ENCODE peak calls at places on chromosomes 11 and 22, in ten cellular contexts. Q is HT1080; B is AG08395; T is Caco-2; E is PC-3; C is NAMALWA; A is thoracic aorta; S is GM20000; I is Calu3; X is effector memory CD8-positive, alpha-beta T cell. D is an unnamed sample.

GRCh38 chr22:30235687-30236170 is 10.8 kb downstream of the LIF start:
- DNase-seq in Q (peak; percentile 83), B (peak; percentile 62), T (peak; percentile 58), E (peak; percentile 91), C (no peak), A (no peak), S (no peak), I (peak; percentile 90), X (no peak), D (peak; percentile 57)

GRCh38 chr11:83689062-83689461 is 402.9 kb upstream of the CCDC90B start:
- DNase-seq in Q (no peak), B (no peak), T (no peak), E (no peak), C (no peak), A (no peak), S (no peak), I (no peak), X (no peak), D (no peak)

GRCh38 chr11:66852466-66853241 is 4.2 kb upstream of the LRFN4 start:
- DNase-seq in Q (no peak), B (no peak), T (no peak), E (no peak), C (no peak), A (no peak), S (no peak), I (no peak), X (no peak), D (no peak)

GRCh38 chr11:124841765-124842700 is 23.2 kb upstream of the ROBO3 start:
- DNase-seq in Q (no peak), B (no peak), T (no peak), E (no peak), C (no peak), A (no peak), S (no peak), I (no peak), X (no peak), D (no peak)

GRCh38 chr11:27119396-27119795 is 78.8 kb downstream of the BBOX1 start:
- DNase-seq in Q (no peak), B (no peak), T (no peak), E (no peak), C (no peak), A (no peak), S (no peak), I (no peak), X (no peak), D (no peak)

GRCh38 chr22:30253205-30253852 is 6.8 kb upstream of the LIF start:
- DNase-seq in Q (no peak), B (peak; percentile 26), T (no peak), E (peak; percentile 83), C (no peak), A (no peak), S (peak; percentile 65), I (peak; percentile 95), X (no peak), D (no peak)

GRCh38 chr22:46012881-46013281 is 35.9 kb upstream of the WNT7B start:
- DNase-seq in Q (no peak), B (no peak), T (no peak), E (no peak), C (no peak), A (no peak), S (no peak), I (no peak), X (no peak), D (no peak)

GRCh38 chr11:117187007-117187406 is 8.5 kb downstream of the SIDT2 start:
- DNase-seq in Q (no peak), B (no peak), T (no peak), E (no peak), C (no peak), A (no peak), S (no peak), I (no peak), X (no peak), D (no peak)

GRCh38 chr22:49269371-49269770 is 558.3 kb downstream of the BRD1 start:
- DNase-seq in Q (no peak), B (no peak), T (no peak), E (no peak), C (no peak), A (no peak), S (no peak), I (no peak), X (no peak), D (no peak)

GRCh38 chr11:107998761-107999160 is 9.9 kb upstream of the CUL5 start:
- DNase-seq in Q (peak; percentile 27), B (no peak), T (no peak), E (no peak), C (no peak), A (no peak), S (no peak), I (no peak), X (no peak), D (no peak)

GRCh38 chr11:12675951-12676711 is 1.9 kb downstream of the TEAD1 start:
- DNase-seq in Q (peak; percentile 41), B (no peak), T (no peak), E (peak; percentile 42), C (peak; percentile 14), A (no peak), S (peak; percentile 28), I (no peak), X (no peak), D (peak; percentile 51)

GRCh38 chr11:78332872-78333271 is 84.7 kb downstream of the GAB2 start:
- DNase-seq in Q (no peak), B (no peak), T (no peak), E (no peak), C (no peak), A (no peak), S (no peak), I (no peak), X (no peak), D (no peak)

GRCh38 chr11:68118753-68119448 is 2.3 kb downstream of the CHKA start:
- DNase-seq in Q (no peak), B (no peak), T (no peak), E (peak; percentile 41), C (peak; percentile 86), A (no peak), S (peak; percentile 73), I (no peak), X (no peak), D (no peak)

GRCh38 chr22:47899894-47900293 is 1137.4 kb downstream of the TBC1D22A start:
- DNase-seq in Q (no peak), B (no peak), T (no peak), E (no peak), C (no peak), A (no peak), S (no peak), I (no peak), X (no peak), D (no peak)

GRCh38 chr11:116640641-116641402 is 132.0 kb downstream of the BUD13 start:
- DNase-seq in Q (no peak), B (no peak), T (no peak), E (no peak), C (no peak), A (no peak), S (no peak), I (no peak), X (no peak), D (no peak)

D was measured in MCF 10A.